ENCODE peak calls at places on chromosomes 6 and 20, in six cellular contexts. One of them, this sample, is unnamed. For H3K4me1, the result is how much of the 10 kb centered on the place peaks cover.

GRCh38 chr6:13012271-13012670 is 295.7 kb downstream of the PHACTR1 start:
- DNase-seq in stomach: no peak
- DNase-seq in breast epithelium: no peak
- DNase-seq in spleen: no peak
- DNase-seq in endothelial cell of umbilical vein: no peak
- DNase-seq in HepG2: no peak
- DNase-seq in this sample: no peak

GRCh38 chr6:105759946-105760345 is 326.2 kb upstream of the PRDM1 start:
- DNase-seq in spleen: no peak
- DNase-seq in endothelial cell of umbilical vein: no peak
- DNase-seq in stomach: no peak
- DNase-seq in HepG2: no peak
- DNase-seq in breast epithelium: no peak
- DNase-seq in this sample: no peak

GRCh38 chr6:156662025-156662445 is 115.1 kb upstream of the ARID1B start:
- DNase-seq in HepG2: peak
- DNase-seq in breast epithelium: no peak
- DNase-seq in stomach: no peak
- DNase-seq in spleen: no peak
- DNase-seq in endothelial cell of umbilical vein: peak
- DNase-seq in this sample: peak

GRCh38 chr20:50646483-50646996 is 44.8 kb downstream of the RIPOR3 start:
- DNase-seq in spleen: no peak
- DNase-seq in stomach: no peak
- DNase-seq in breast epithelium: no peak
- DNase-seq in HepG2: no peak
- DNase-seq in endothelial cell of umbilical vein: no peak
- DNase-seq in this sample: no peak

GRCh38 chr6:81962198-81962597 is 209.7 kb upstream of the TENT5A start:
- DNase-seq in breast epithelium: no peak
- DNase-seq in spleen: no peak
- DNase-seq in stomach: no peak
- DNase-seq in endothelial cell of umbilical vein: no peak
- DNase-seq in HepG2: no peak
- DNase-seq in this sample: no peak

GRCh38 chr6:160002882-160003281 is 34.0 kb downstream of the IGF2R start:
- DNase-seq in spleen: no peak
- DNase-seq in stomach: no peak
- DNase-seq in endothelial cell of umbilical vein: no peak
- DNase-seq in HepG2: no peak
- DNase-seq in breast epithelium: no peak
- DNase-seq in this sample: no peak

GRCh38 chr6:71236926-71237425 is 51.6 kb upstream of the OGFRL1 start:
- DNase-seq in endothelial cell of umbilical vein: no peak
- DNase-seq in breast epithelium: no peak
- DNase-seq in spleen: no peak
- DNase-seq in stomach: no peak
- DNase-seq in HepG2: no peak
- DNase-seq in this sample: no peak

GRCh38 chr6:86869500-86869899 is 67.8 kb upstream of the HTR1E start:
- DNase-seq in stomach: no peak
- DNase-seq in endothelial cell of umbilical vein: no peak
- DNase-seq in HepG2: no peak
- DNase-seq in breast epithelium: no peak
- DNase-seq in spleen: no peak
- DNase-seq in this sample: no peak

GRCh38 chr20:21995461-21995860 is 290.0 kb downstream of the PAX1 start:
- DNase-seq in stomach: no peak
- DNase-seq in breast epithelium: no peak
- DNase-seq in HepG2: no peak
- DNase-seq in spleen: no peak
- DNase-seq in endothelial cell of umbilical vein: no peak
- DNase-seq in this sample: no peak

GRCh38 chr6:87070750-87071149 is 24.2 kb downstream of the CGA start:
- DNase-seq in HepG2: no peak
- DNase-seq in endothelial cell of umbilical vein: no peak
- DNase-seq in breast epithelium: no peak
- DNase-seq in stomach: no peak
- DNase-seq in spleen: no peak
- DNase-seq in this sample: no peak

GRCh38 chr6:151716446-151717047 is 90.9 kb upstream of the ESR1 start:
- DNase-seq in stomach: no peak
- DNase-seq in breast epithelium: no peak
- DNase-seq in endothelial cell of umbilical vein: no peak
- DNase-seq in HepG2: peak
- DNase-seq in spleen: no peak
- DNase-seq in this sample: no peak

GRCh38 chr6:124870611-124871201 is 91.5 kb upstream of the RNF217 start:
- DNase-seq in spleen: no peak
- DNase-seq in breast epithelium: no peak
- DNase-seq in HepG2: peak
- DNase-seq in stomach: no peak
- DNase-seq in endothelial cell of umbilical vein: peak
- DNase-seq in this sample: no peak

GRCh38 chr20:10034717-10035571 is at the start of gene ANKEF1:
- DNase-seq in stomach: peak
- DNase-seq in endothelial cell of umbilical vein: peak
- DNase-seq in breast epithelium: peak
- DNase-seq in spleen: peak
- DNase-seq in HepG2: peak
- DNase-seq in this sample: peak

GRCh38 chr6:22447191-22447590 is 122.2 kb upstream of the HDGFL1 start:
- DNase-seq in stomach: no peak
- DNase-seq in endothelial cell of umbilical vein: peak
- DNase-seq in breast epithelium: no peak
- DNase-seq in spleen: no peak
- DNase-seq in HepG2: no peak
- DNase-seq in this sample: no peak

GRCh38 chr20:61434361-61434781 is 182.3 kb downstream of the CDH4 start:
- DNase-seq in breast epithelium: no peak
- DNase-seq in endothelial cell of umbilical vein: no peak
- DNase-seq in stomach: no peak
- DNase-seq in spleen: no peak
- DNase-seq in HepG2: no peak
- DNase-seq in this sample: no peak

GRCh38 chr6:138107078-138107751 is at the start of gene PERP:
- DNase-seq in spleen: peak
- DNase-seq in HepG2: peak
- DNase-seq in stomach: peak
- DNase-seq in endothelial cell of umbilical vein: peak
- DNase-seq in breast epithelium: peak
- DNase-seq in this sample: peak

GRCh38 chr6:2734517-2735076 is 16.1 kb downstream of the MYLK4 start:
- DNase-seq in stomach: no peak
- DNase-seq in spleen: no peak
- DNase-seq in endothelial cell of umbilical vein: no peak
- DNase-seq in HepG2: no peak
- DNase-seq in breast epithelium: no peak
- DNase-seq in this sample: no peak

GRCh38 chr6:17886891-17887290 is 100.5 kb downstream of the KIF13A start:
- DNase-seq in stomach: no peak
- DNase-seq in endothelial cell of umbilical vein: no peak
- DNase-seq in breast epithelium: no peak
- DNase-seq in HepG2: no peak
- DNase-seq in spleen: no peak
- DNase-seq in this sample: no peak

GRCh38 chr20:62219992-62220665 is at the start of gene HRH3:
- DNase-seq in spleen: peak
- DNase-seq in stomach: peak
- DNase-seq in endothelial cell of umbilical vein: no peak
- DNase-seq in breast epithelium: no peak
- DNase-seq in HepG2: peak
- DNase-seq in this sample: peak

GRCh38 chr20:35317416-35317815 is 25.2 kb upstream of the FAM83C start:
- DNase-seq in stomach: no peak
- DNase-seq in endothelial cell of umbilical vein: no peak
- DNase-seq in breast epithelium: no peak
- DNase-seq in HepG2: no peak
- DNase-seq in spleen: no peak
- DNase-seq in this sample: no peak
- H3K4me1 ChIP-seq in stomach: under half
- H3K4me1 ChIP-seq in endothelial cell of umbilical vein: under half
- H3K4me1 ChIP-seq in breast epithelium: under half
- H3K4me1 ChIP-seq in HepG2: under half
- H3K4me1 ChIP-seq in spleen: under half
- H3K4me1 ChIP-seq in this sample: under half

GRCh38 chr6:131062245-131063027 is 609 bp downstream of the EPB41L2 start:
- DNase-seq in endothelial cell of umbilical vein: peak
- DNase-seq in spleen: no peak
- DNase-seq in HepG2: no peak
- DNase-seq in stomach: peak
- DNase-seq in breast epithelium: no peak
- DNase-seq in this sample: peak

GRCh38 chr6:131061041-131061770 is 1.8 kb downstream of the EPB41L2 start:
- DNase-seq in spleen: no peak
- DNase-seq in stomach: no peak
- DNase-seq in HepG2: peak
- DNase-seq in breast epithelium: no peak
- DNase-seq in endothelial cell of umbilical vein: peak
- DNase-seq in this sample: no peak

GRCh38 chr6:131061771-131062160 is 1.3 kb downstream of the EPB41L2 start:
- DNase-seq in breast epithelium: no peak
- DNase-seq in stomach: no peak
- DNase-seq in HepG2: no peak
- DNase-seq in spleen: no peak
- DNase-seq in endothelial cell of umbilical vein: no peak
- DNase-seq in this sample: no peak

GRCh38 chr6:131063764-131064272 is 773 bp upstream of the EPB41L2 start:
- DNase-seq in HepG2: no peak
- DNase-seq in breast epithelium: no peak
- DNase-seq in spleen: no peak
- DNase-seq in endothelial cell of umbilical vein: no peak
- DNase-seq in stomach: no peak
- DNase-seq in this sample: no peak

DNA sequence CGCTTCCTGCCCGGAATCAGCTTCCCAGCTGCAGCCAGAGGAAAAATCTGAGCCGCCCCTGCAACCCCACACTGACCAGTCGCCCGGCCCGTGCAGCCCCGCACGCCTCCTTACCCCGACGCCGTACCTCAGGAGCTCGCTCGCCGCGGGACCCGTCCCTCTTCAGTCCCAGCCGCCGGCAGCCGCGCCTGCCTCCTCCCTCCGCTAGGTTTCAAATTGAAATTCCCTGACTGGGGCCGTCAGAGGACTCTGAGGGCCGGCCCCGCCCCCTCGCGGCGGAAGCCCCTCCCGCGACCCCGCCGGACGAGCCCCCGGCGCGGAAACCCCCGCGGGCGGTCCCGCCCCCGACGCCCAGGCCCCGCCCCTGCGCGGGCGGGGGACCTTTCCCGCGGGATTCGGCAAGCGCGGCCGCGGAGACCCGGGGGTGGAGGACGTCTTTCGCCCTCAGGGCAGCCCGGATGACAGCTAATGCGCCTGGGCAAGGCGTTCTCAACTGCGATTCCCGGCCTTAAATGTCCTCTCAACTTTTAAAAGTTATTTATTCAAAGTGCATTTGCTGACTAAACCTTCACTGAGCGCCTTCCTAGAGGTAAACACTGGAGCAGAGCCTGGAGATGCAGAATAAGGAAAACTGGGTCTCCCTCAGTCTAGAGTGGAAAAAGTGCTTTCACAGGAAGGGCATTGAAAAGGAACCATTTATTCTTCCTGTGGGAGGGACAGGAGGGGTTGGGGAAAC is at the start of gene EPB41L2:
- DNase-seq in breast epithelium: peak
- DNase-seq in HepG2: peak
- DNase-seq in endothelial cell of umbilical vein: peak
- DNase-seq in stomach: peak
- DNase-seq in spleen: peak
- DNase-seq in this sample: peak
- TF ChIP-seq POLR2A in breast epithelium: no peak
- TF ChIP-seq POLR2A in HepG2: peak
- TF ChIP-seq POLR2A in endothelial cell of umbilical vein: peak
- TF ChIP-seq POLR2A in stomach: no peak
- TF ChIP-seq POLR2A in spleen: no peak
- TF ChIP-seq POLR2A in this sample: peak

GRCh38 chr6:136282906-136283305 is 6.7 kb downstream of the BCLAF1 start:
- DNase-seq in stomach: no peak
- DNase-seq in spleen: no peak
- DNase-seq in HepG2: no peak
- DNase-seq in breast epithelium: no peak
- DNase-seq in endothelial cell of umbilical vein: no peak
- DNase-seq in this sample: no peak

GRCh38 chr6:136280032-136280609 is 9.5 kb downstream of the BCLAF1 start:
- DNase-seq in endothelial cell of umbilical vein: no peak
- DNase-seq in breast epithelium: no peak
- DNase-seq in spleen: no peak
- DNase-seq in HepG2: no peak
- DNase-seq in stomach: no peak
- DNase-seq in this sample: no peak

GRCh38 chr6:136288566-136289326 is 900 bp downstream of the BCLAF1 start:
- DNase-seq in HepG2: peak
- DNase-seq in endothelial cell of umbilical vein: peak
- DNase-seq in spleen: peak
- DNase-seq in breast epithelium: peak
- DNase-seq in stomach: peak
- DNase-seq in this sample: peak

GRCh38 chr6:136289327-136289578 is 393 bp downstream of the BCLAF1 start:
- DNase-seq in stomach: peak
- DNase-seq in endothelial cell of umbilical vein: peak
- DNase-seq in spleen: peak
- DNase-seq in breast epithelium: peak
- DNase-seq in HepG2: peak
- DNase-seq in this sample: peak

DNA sequence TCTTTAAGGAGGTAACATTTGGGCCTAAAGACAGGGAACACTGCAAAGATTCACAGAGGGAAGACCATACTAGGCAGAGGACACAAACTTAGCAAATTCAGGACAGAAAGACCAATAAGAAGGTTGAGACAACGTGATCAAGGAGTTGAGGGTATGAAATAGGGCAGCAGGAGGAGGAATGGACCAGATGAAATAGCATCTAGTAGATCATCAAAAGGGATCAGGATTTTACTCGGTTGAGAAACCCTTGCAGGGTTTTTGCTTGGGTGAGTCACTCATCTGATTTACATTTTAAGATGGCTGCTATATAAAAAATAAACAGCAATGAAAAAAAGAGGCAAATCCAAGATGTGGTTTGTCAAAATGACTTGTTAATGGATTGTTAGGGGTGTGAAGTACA is 4.7 kb downstream of the BCLAF1 start:
- DNase-seq in spleen: no peak
- DNase-seq in HepG2: no peak
- DNase-seq in endothelial cell of umbilical vein: peak
- DNase-seq in breast epithelium: no peak
- DNase-seq in stomach: no peak
- DNase-seq in this sample: no peak
- TF ChIP-seq POLR2AphosphoS5 in spleen: no peak
- TF ChIP-seq POLR2AphosphoS5 in HepG2: peak
- TF ChIP-seq POLR2AphosphoS5 in endothelial cell of umbilical vein: no peak
- TF ChIP-seq POLR2AphosphoS5 in breast epithelium: no peak
- TF ChIP-seq POLR2AphosphoS5 in stomach: no peak
- TF ChIP-seq POLR2AphosphoS5 in this sample: no peak

DNA sequence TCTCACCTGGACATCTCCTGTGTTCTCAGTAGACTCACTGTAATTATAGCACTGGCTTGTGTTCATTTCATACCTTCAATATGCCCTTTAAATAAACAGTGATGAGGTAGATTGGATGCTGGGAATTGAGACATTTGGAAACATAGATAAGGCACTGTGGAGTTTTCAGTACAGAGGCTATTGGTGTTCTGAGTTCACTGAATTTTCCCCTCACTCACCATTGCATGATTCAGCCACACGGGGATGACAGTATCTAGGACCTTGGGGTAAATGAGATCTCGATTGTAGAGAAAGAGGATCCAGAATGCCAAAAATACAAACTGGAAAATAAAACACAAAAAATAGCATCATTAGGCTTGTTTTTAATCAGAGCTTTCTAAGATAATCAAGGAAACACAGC is 12.5 kb downstream of the ADTRP start:
- DNase-seq in stomach: no peak
- DNase-seq in spleen: no peak
- DNase-seq in HepG2: no peak
- DNase-seq in endothelial cell of umbilical vein: peak
- DNase-seq in breast epithelium: no peak
- DNase-seq in this sample: no peak
- H3K4me1 ChIP-seq in stomach: under half
- H3K4me1 ChIP-seq in spleen: under half
- H3K4me1 ChIP-seq in HepG2: under half
- H3K4me1 ChIP-seq in endothelial cell of umbilical vein: half or more
- H3K4me1 ChIP-seq in breast epithelium: under half
- H3K4me1 ChIP-seq in this sample: under half